ENCODE peak calls at places on chromosome 5, in six cellular contexts. H, B, P, Z, L and U are unnamed samples.

GRCh38 chr5:95084757-95085156 is 200.1 kb downstream of the MCTP1 start:
- DNase-seq in H (no peak), B (no peak), P (no peak), Z (no peak), L (no peak), U (no peak)

GRCh38 chr5:5198815-5199214 is 58.7 kb downstream of the ADAMTS16 start:
- DNase-seq in H (no peak), B (no peak), P (no peak), Z (no peak), L (no peak), U (no peak)

GRCh38 chr5:66646570-66646969 is 50.4 kb downstream of the MAST4 start:
- DNase-seq in H (no peak), B (no peak), P (no peak), Z (no peak), L (peak; percentile 54), U (no peak)

GRCh38 chr5:61467766-61468482 is 135.9 kb downstream of the ZSWIM6 start:
- DNase-seq in H (no peak), B (no peak), P (no peak), Z (peak; percentile 4), L (peak; percentile 43), U (no peak)

GRCh38 chr5:175444060-175444904 is at the start of gene DRD1:
- DNase-seq in H (no peak), B (no peak), P (no peak), Z (no peak), L (peak; percentile 18), U (peak; percentile 83)

GRCh38 chr5:93805616-93806393 is 64.4 kb upstream of the POU5F2 start:
- DNase-seq in H (no peak), B (no peak), P (no peak), Z (no peak), L (no peak), U (no peak)

GRCh38 chr5:39395521-39395920 is 29.3 kb downstream of the DAB2 start:
- DNase-seq in H (no peak), B (no peak), P (no peak), Z (no peak), L (no peak), U (no peak)

GRCh38 chr5:172452398-172453205 is 1.7 kb downstream of the SH3PXD2B start:
- DNase-seq in H (peak; percentile 80), B (no peak), P (peak; percentile 69), Z (no peak), L (peak; percentile 77), U (no peak)

GRCh38 chr5:113357696-113358476 is 76.9 kb downstream of the TSSK1B start:
- DNase-seq in H (no peak), B (no peak), P (no peak), Z (no peak), L (peak; percentile 44), U (no peak)

GRCh38 chr5:79133121-79133656 is 21.6 kb downstream of the BHMT start:
- DNase-seq in H (no peak), B (no peak), P (no peak), Z (no peak), L (peak; percentile 68), U (no peak)
- TF ChIP-seq CTCF in H (peak; percentile 44), B (no peak), P (peak; percentile 15), Z (peak; percentile 28), L (no peak), U (peak; percentile 48)

DNA sequence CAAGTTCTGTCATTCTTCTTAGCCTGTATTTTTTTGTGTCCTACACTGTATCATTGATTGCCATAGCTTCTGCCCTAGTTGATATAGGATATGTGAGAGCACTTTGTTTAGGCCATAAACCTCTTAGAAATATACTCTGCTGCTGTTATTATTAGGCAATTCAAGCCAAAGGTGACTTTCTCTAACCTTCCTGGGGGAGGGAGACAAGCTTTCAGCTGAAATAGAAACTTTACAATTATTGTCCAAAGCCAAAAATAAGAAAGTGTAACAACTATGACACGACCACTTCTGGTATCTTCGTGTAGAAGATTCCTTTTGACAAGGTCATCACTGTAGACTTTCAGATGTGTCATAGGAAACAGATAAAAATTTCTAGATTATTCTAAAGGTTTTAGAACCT is 12.2 kb upstream of the CSNK1A1 start:
- DNase-seq in H (no peak), B (no peak), P (no peak), Z (no peak), L (peak; percentile 25), U (no peak)
- TF ChIP-seq CTCF in H (no peak), B (no peak), P (no peak), Z (no peak), L (no peak), U (no peak)

GRCh38 chr5:140113699-140114263 is at the start of gene PURA:
- DNase-seq in H (peak; percentile 98), B (no peak), P (peak; percentile 96), Z (peak; percentile 84), L (peak; percentile 95), U (peak; percentile 97)
- TF ChIP-seq CTCF in H (no peak), B (no peak), P (no peak), Z (no peak), L (no peak), U (peak; percentile 12)

GRCh38 chr5:166699616-166700015 is 1591.8 kb upstream of the WWC1 start:
- DNase-seq in H (no peak), B (no peak), P (no peak), Z (no peak), L (peak; percentile 65), U (no peak)

GRCh38 chr5:166695311-166695710 is 1596.1 kb upstream of the WWC1 start:
- DNase-seq in H (no peak), B (no peak), P (no peak), Z (no peak), L (peak; percentile 76), U (no peak)
- TF ChIP-seq CTCF in H (no peak), B (no peak), P (no peak), Z (no peak), L (no peak), U (no peak)

GRCh38 chr5:146447734-146448380 is 724 bp downstream of the TCERG1 start:
- DNase-seq in H (no peak), B (no peak), P (no peak), Z (no peak), L (peak; percentile 42), U (no peak)

GRCh38 chr5:146446861-146447733 is at the start of gene TCERG1:
- DNase-seq in H (peak; percentile 100), B (peak; percentile 100), P (peak; percentile 100), Z (peak; percentile 100), L (peak; percentile 100), U (peak; percentile 89)

GRCh38 chr5:146448783-146449519 is 1.8 kb downstream of the TCERG1 start:
- DNase-seq in H (no peak), B (no peak), P (no peak), Z (no peak), L (no peak), U (no peak)

DNA sequence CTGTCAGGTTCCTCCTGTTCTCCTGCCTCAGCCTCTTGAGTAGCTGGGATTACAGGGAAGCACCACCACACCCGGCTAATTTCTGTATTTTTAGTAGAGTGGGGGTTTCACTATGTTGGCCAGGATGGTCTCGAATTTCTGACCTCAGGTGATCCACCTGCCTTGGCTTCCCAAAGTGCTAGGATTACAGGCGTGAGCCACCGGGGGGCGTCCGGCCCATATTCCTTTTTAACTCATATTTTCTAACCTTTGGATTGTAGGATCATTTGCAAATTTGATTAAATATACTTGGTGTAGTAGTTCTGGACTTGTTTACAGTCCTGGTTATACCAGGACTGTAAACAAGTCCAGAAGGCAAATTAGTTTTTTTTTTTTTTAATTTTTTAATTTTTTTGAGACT is 4.3 kb downstream of the TCERG1 start:
- DNase-seq in H (no peak), B (no peak), P (no peak), Z (no peak), L (no peak), U (no peak)
- TF ChIP-seq CTCF in H (no peak), B (no peak), P (no peak), Z (no peak), L (peak; percentile 10), U (peak; percentile 43)

GRCh38 chr5:161847896-161848510 is at the start of gene GABRA1:
- DNase-seq in H (no peak), B (no peak), P (no peak), Z (no peak), L (peak; percentile 3), U (no peak)
- TF ChIP-seq CTCF in H (no peak), B (no peak), P (no peak), Z (no peak), L (no peak), U (no peak)

DNA sequence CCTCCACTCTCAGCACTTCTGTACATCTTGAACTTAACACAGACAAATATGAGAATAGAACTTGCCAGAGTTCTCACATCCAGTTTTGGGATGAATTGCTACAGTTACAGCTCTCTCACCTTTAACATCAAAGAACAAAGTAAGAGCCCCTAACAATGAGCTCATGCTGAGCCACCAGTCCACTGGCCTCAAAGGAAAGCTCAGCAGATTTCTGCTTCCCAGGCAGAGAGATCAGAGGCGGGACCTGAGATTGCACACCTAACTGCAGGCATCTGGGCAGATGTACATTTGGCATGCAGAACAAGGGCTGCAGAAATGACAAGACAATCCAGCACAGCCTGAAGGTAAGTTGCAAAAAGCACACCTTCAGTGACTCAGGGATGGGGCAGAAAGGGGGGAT is 300.9 kb downstream of the MRPS30 start:
- DNase-seq in H (no peak), B (no peak), P (no peak), Z (no peak), L (no peak), U (no peak)
- TF ChIP-seq CTCF in H (no peak), B (no peak), P (no peak), Z (no peak), L (no peak), U (no peak)